ENCODE peak calls at places on chromosomes 12 and 14, in nine cellular contexts. C is sigmoid colon, Q is suprapubic skin, N is ovary, B is A549, W is esophagus muscularis mucosa, R is tibial nerve, K is stomach, S is K562. F is an unnamed sample.

GRCh38 chr12:110684322-110684836 is 4.5 kb downstream of the HVCN1 start:
- DNase-seq in N (no peak), K (no peak), C (peak; percentile 27), Q (no peak), R (no peak), S (no peak), W (no peak), B (no peak), F (no peak)

GRCh38 chr14:37658174-37658573 is 62.7 kb downstream of the TTC6 start:
- DNase-seq in Q (no peak), N (no peak), B (no peak), R (no peak), K (no peak), S (no peak), C (no peak), W (no peak), F (no peak)

GRCh38 chr14:79011091-79011919 is 841.1 kb downstream of the NRXN3 start:
- DNase-seq in N (no peak), C (no peak), R (no peak), K (no peak), W (no peak), S (peak; percentile 63), B (peak; percentile 48), Q (no peak), F (no peak)

GRCh38 chr12:57001448-57001906 is 4.9 kb downstream of the ZBTB39 start:
- DNase-seq in W (no peak), R (no peak), C (peak; percentile 77), K (peak; percentile 70), B (peak; percentile 75), S (peak; percentile 83), N (peak; percentile 54), Q (peak; percentile 78), F (peak; percentile 78)

GRCh38 chr12:76919388-76920181 is 40.8 kb upstream of the CSRP2 start:
- DNase-seq in K (no peak), W (no peak), C (no peak), B (no peak), S (no peak), N (no peak), R (no peak), Q (no peak), F (no peak)

GRCh38 chr14:22887990-22888378 is 5.0 kb downstream of the REM2 start:
- DNase-seq in C (no peak), B (no peak), S (no peak), N (no peak), W (no peak), R (no peak), K (no peak), Q (no peak), F (no peak)

GRCh38 chr14:91221270-91221669 is 23.2 kb downstream of the GPR68 start:
- DNase-seq in W (no peak), K (no peak), Q (no peak), C (no peak), R (no peak), S (no peak), N (no peak), B (no peak), F (no peak)

GRCh38 chr14:54893151-54893760 is 9.4 kb downstream of the GCH1 start:
- DNase-seq in Q (no peak), C (no peak), K (no peak), W (no peak), S (peak; percentile 34), B (peak; percentile 56), R (no peak), N (no peak), F (no peak)

GRCh38 chr12:92215358-92215757 is 69.7 kb upstream of the BTG1 start:
- DNase-seq in R (no peak), S (no peak), W (no peak), Q (no peak), N (no peak), B (no peak), C (no peak), K (no peak), F (no peak)

GRCh38 chr14:91774138-91775096 is 42.5 kb upstream of the CATSPERB start:
- DNase-seq in S (no peak), C (no peak), Q (no peak), N (no peak), R (no peak), K (no peak), W (no peak), B (no peak), F (no peak)

GRCh38 chr12:101407054-101407437 is 526 bp downstream of the ARL1 start:
- DNase-seq in N (no peak), S (no peak), B (no peak), R (no peak), W (no peak), Q (no peak), C (no peak), K (no peak), F (no peak)

GRCh38 chr14:74697543-74697942 is 15.3 kb downstream of the AREL1 start:
- DNase-seq in S (no peak), Q (no peak), C (no peak), W (no peak), K (no peak), R (no peak), N (no peak), B (no peak), F (no peak)

DNA sequence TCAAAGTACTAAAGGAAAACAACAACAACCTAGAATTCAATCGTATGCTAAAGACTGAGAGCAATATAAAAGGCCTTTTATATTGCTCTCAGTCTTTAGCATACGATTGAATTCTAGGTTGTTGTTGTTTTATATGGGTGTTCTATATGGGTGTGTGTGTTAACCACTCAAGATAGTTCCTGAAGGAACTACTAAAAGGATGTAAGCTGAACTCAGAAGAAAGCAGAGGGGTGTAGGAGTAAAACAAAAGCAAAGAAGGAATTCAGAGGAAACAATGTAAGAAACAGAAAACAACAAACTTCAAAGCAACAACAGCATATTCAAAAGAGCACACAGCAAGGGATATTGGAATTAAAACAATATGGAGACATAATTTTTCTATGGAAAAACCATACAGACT is 5.4 kb downstream of the ZNF891 start:
- DNase-seq in K (no peak), S (no peak), Q (no peak), W (no peak), B (no peak), C (no peak), R (no peak), N (no peak), F (no peak)
- H3K9me3 ChIP-seq in K (peaks cover 92% of the 10 kb centered on the region), S (peaks cover 25% of the 10 kb centered on the region), Q (peaks cover 63% of the 10 kb centered on the region), W (peaks cover 23% of the 10 kb centered on the region), B (peaks cover 99% of the 10 kb centered on the region), C (peaks cover 41% of the 10 kb centered on the region), R (peaks cover 84% of the 10 kb centered on the region), N (peaks cover 27% of the 10 kb centered on the region), F (peaks cover 90% of the 10 kb centered on the region)

DNA sequence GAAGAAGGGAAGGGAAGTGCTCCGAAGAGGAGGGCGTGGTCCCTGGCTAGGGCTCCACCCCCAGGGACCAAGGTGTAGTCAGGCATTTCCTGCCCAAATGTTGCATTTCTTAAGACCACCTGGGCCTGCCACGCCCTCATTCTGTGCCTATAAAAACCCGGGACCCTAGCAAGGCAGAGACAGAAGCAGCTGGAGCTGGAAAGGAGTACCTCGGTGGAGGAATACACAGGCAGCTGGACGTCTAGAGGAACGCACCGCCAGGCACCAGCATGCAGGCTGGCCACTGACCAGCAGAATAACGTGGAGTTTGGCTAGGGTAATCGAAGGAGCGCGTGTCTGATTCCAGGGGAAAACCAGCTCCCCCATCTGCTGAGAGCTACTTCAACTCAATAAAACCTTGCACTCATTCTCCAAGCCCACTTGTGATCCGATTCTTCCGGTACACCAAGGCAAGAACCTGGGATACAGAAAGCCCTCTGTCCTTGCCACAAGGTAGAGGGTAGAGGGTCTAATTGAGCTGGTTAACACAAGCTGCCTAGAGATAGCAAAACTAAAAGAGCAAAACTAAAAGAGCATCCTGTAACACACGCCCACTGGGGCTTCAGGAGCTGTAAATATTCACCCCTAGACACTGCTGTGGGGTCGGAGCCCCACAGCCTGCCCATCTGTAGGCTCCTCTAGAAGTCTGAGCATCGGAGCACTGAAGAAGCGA is 21.0 kb downstream of the CFL2 start:
- DNase-seq in W (no peak), N (no peak), B (peak; percentile 83), Q (no peak), S (peak; percentile 21), C (no peak), K (peak; percentile 51), R (no peak), F (peak; percentile 57)
- H3K4me3 ChIP-seq in W (peak overlapping the region; percentile 39), N (peak overlapping the region; percentile 17), B (peak overlapping the region; percentile 53), Q (peak overlapping the region; percentile 29), S (peak overlapping the region; percentile 30), C (peak overlapping the region; percentile 12), K (peak overlapping the region; percentile 41), R (peak overlapping the region; percentile 41), F (no peak overlapping the region)

DNA sequence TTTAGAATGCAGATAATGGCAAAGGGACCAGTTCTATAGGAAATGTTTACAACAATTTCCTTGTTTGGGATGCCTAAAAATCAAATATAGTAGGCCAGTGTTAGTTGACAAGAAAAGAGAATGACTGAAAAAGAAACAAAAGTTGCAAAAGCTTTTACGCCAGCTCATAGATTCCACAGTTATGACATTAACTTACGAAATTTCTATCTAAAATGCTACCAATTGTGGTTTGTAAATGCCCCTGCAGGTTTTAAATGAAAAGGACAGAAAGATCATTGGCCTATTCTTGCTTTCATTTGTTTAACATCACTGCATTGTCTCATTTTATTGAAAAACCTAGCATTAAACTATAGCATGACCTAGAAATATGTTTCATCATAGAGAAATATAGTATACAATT is 345.8 kb downstream of the CCDC91 start:
- DNase-seq in B (no peak), S (no peak), C (no peak), N (no peak), R (no peak), W (no peak), Q (no peak), K (no peak), F (no peak)
- TF ChIP-seq EP300 in B (no peak), S (no peak), C (no peak), N (no peak), R (no peak), W (no peak), Q (no peak), K (no peak), F (no peak)

GRCh38 chr12:126038434-126038833 is 973.2 kb downstream of the AACS start:
- DNase-seq in Q (no peak), C (no peak), W (no peak), B (no peak), R (no peak), K (no peak), N (no peak), S (no peak), F (no peak)

GRCh38 chr12:126036348-126036747 is 971.1 kb downstream of the AACS start:
- DNase-seq in S (no peak), W (no peak), N (no peak), Q (no peak), C (no peak), K (no peak), R (no peak), B (no peak), F (no peak)

GRCh38 chr12:126042286-126042685 is 977.1 kb downstream of the AACS start:
- DNase-seq in C (no peak), B (no peak), S (no peak), K (no peak), N (no peak), R (no peak), Q (no peak), W (no peak), F (no peak)

GRCh38 chr12:126040307-126040706 is 975.1 kb downstream of the AACS start:
- DNase-seq in Q (no peak), S (no peak), N (no peak), R (no peak), W (no peak), C (no peak), B (no peak), K (no peak), F (no peak)
- H3K9me3 ChIP-seq in Q (no peaks in the 10 kb centered on the region), S (no peaks in the 10 kb centered on the region), N (no peaks in the 10 kb centered on the region), R (no peaks in the 10 kb centered on the region), W (no peaks in the 10 kb centered on the region), C (no peaks in the 10 kb centered on the region), B (no peaks in the 10 kb centered on the region), K (peaks cover 10% of the 10 kb centered on the region), F (no peaks in the 10 kb centered on the region)

GRCh38 chr12:48857278-48857994 is 5.5 kb upstream of the DDX23 start:
- DNase-seq in N (no peak), W (no peak), Q (no peak), S (no peak), K (no peak), C (no peak), B (no peak), R (no peak), F (no peak)
- H3K4me3 ChIP-seq in N (no peak overlapping the region), W (no peak overlapping the region), Q (no peak overlapping the region), S (no peak overlapping the region), K (no peak overlapping the region), C (no peak overlapping the region), B (no peak overlapping the region), R (no peak overlapping the region), F (no peak overlapping the region)

F was measured in upper lobe of left lung.